ENCODE peak calls at places on chromosomes 13 and 19, in five cellular contexts. U is HCT116, K is mesendoderm, R is sigmoid colon, T is GM23338. D is an unnamed sample. For H3K27me3 and H3K36me3, the result is how much of the 10 kb centered on the place peaks cover.

GRCh38 chr13:61316647-61317046 is 99.0 kb downstream of the PCDH20 start:
- DNase-seq in R (no peak), U (no peak), K (peak), T (peak), D (peak)

GRCh38 chr13:107790360-107790759 is 425.0 kb downstream of the LIG4 start:
- DNase-seq in U (no peak), R (no peak), T (no peak), K (no peak), D (no peak)

GRCh38 chr13:93603043-93603442 is 376.4 kb downstream of the GPC6 start:
- DNase-seq in K (peak), R (no peak), U (no peak), T (peak), D (no peak)

GRCh38 chr13:114104626-114105350 is 27.6 kb downstream of the RASA3 start:
- DNase-seq in K (no peak), T (no peak), U (no peak), R (peak), D (no peak)

GRCh38 chr13:84651288-84651687 is 769.0 kb upstream of the SLITRK1 start:
- DNase-seq in U (no peak), T (no peak), R (no peak), K (peak), D (no peak)

GRCh38 chr13:67878376-67878775 is 648.2 kb upstream of the PCDH9 start:
- DNase-seq in R (no peak), U (no peak), T (no peak), K (no peak), D (no peak)

GRCh38 chr19:9039728-9040127 is 29.5 kb upstream of the MUC16 start:
- DNase-seq in U (no peak), T (no peak), R (no peak), K (no peak), D (no peak)

GRCh38 chr19:23817519-23817918 is 58.8 kb upstream of the ZNF681 start:
- DNase-seq in K (peak), T (peak), R (no peak), U (peak), D (peak)

GRCh38 chr13:28528848-28529247 is 33.9 kb upstream of the FLT1 start:
- DNase-seq in T (no peak), U (no peak), R (no peak), K (no peak), D (no peak)

DNA sequence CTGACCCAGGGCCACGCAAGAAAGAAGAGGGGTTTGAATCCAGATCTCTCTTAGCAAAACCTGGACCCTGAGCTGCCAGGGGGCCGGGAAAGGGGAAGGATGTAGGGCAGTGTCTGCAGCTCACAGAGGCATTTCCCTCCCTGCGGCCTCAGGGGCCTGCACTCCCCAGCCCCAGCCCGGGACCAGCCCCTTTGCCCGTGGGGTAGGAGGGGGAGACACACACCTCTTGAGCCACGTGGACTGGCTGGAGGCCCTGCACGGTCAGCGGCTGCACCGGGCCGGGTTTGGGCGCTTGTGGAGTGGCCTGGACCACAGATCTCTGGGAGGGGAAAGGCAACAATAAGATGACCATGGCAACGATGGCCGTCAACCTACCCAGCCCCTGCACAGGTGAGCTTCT is 26.9 kb downstream of the RFX1 start:
- DNase-seq in R (no peak), K (peak), U (no peak), T (no peak), D (peak)
- H3K4me3 ChIP-seq in R (peak), K (no peak), U (no peak), T (peak), D (peak)

GRCh38 chr19:41795031-41795461 is 1.3 kb upstream of the CEACAM3 start:
- DNase-seq in K (peak), U (peak), T (peak), R (no peak), D (peak)
- H3K27me3 ChIP-seq in K (under half), U (under half), T (under half), R (under half), D (under half)

GRCh38 chr13:97337985-97338384 is 96.0 kb upstream of the RAP2A start:
- DNase-seq in T (no peak), R (no peak), U (no peak), K (no peak), D (no peak)
- H3K36me3 ChIP-seq in T (under half), R (under half), U (under half), K (under half), D (under half)

GRCh38 chr13:23794267-23795161 is 94.7 kb downstream of the MIPEP start:
- DNase-seq in U (no peak), T (no peak), K (no peak), R (no peak), D (no peak)
- H3K4me3 ChIP-seq in U (no peak), T (no peak), K (no peak), R (no peak), D (no peak)

GRCh38 chr13:99973786-99974185 is 2.2 kb upstream of the ZIC5 start:
- DNase-seq in T (no peak), R (no peak), K (no peak), U (no peak), D (no peak)
- H3K27me3 ChIP-seq in T (half or more), R (half or more), K (under half), U (under half), D (under half)

GRCh38 chr13:75838366-75839017 is 202.4 kb downstream of the LMO7 start:
- DNase-seq in U (no peak), T (no peak), K (no peak), R (no peak), D (no peak)

GRCh38 chr13:75847588-75847987 is 211.5 kb downstream of the LMO7 start:
- DNase-seq in K (no peak), T (no peak), U (no peak), R (no peak), D (no peak)

GRCh38 chr13:75841905-75842304 is 205.8 kb downstream of the LMO7 start:
- DNase-seq in U (no peak), R (no peak), K (no peak), T (no peak), D (no peak)

GRCh38 chr13:75839418-75839817 is 203.3 kb downstream of the LMO7 start:
- DNase-seq in R (no peak), T (no peak), K (no peak), U (no peak), D (no peak)

DNA sequence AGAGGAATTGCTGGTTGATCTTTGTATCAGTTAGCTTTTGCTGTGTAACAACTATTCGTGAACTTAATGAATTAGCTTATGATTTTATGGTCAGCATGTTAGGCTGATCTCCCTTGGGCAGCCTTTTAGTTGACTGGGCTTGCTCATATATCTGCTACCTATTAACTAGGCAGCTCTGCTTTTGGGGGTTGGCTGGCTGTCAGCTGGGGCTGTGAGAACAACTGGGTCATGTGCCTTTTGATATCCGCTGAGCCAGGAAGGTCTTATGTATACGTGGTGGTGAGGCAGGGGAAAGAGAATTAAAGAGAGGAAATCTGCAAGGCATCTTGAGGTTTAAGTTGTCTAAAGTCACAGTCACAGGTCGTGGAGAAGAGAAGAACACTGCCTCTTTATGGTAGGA is 206.9 kb downstream of the LMO7 start:
- DNase-seq in U (no peak), K (no peak), R (no peak), T (no peak), D (no peak)
- H3K36me3 ChIP-seq in U (under half), K (under half), R (under half), T (under half), D (under half)

GRCh38 chr19:49889038-49889686 is 7.5 kb downstream of the IL4I1 start:
- DNase-seq in T (no peak), U (no peak), K (no peak), R (no peak), D (no peak)
- H3K4me3 ChIP-seq in T (no peak), U (no peak), K (no peak), R (no peak), D (no peak)

GRCh38 chr19:2302319-2303208 is 5.4 kb downstream of the LINGO3 start:
- DNase-seq in K (peak), T (peak), U (no peak), R (peak), D (peak)
- H3K27me3 ChIP-seq in K (under half), T (under half), U (under half), R (half or more), D (under half)

GRCh38 chr19:11450570-11451326 is 15.3 kb downstream of the PRKCSH start:
- DNase-seq in K (no peak), U (no peak), R (no peak), T (no peak), D (peak)

GRCh38 chr19:11447347-11448262 is 12.2 kb downstream of the PRKCSH start:
- DNase-seq in R (no peak), U (no peak), K (no peak), T (no peak), D (peak)

GRCh38 chr19:11446652-11447301 is 11.3 kb downstream of the PRKCSH start:
- DNase-seq in K (peak), T (peak), R (peak), U (no peak), D (peak)

GRCh38 chr19:11448410-11448809 is 13.0 kb downstream of the PRKCSH start:
- DNase-seq in K (no peak), U (no peak), R (no peak), T (no peak), D (peak)

GRCh38 chr19:11448923-11449554 is 13.6 kb downstream of the PRKCSH start:
- DNase-seq in K (no peak), U (no peak), R (no peak), T (no peak), D (peak)
- H3K36me3 ChIP-seq in K (under half), U (under half), R (half or more), T (under half), D (under half)

GRCh38 chr19:46270521-46271256 is 26.2 kb upstream of the HIF3A start:
- DNase-seq in K (peak), R (no peak), U (no peak), T (peak), D (no peak)
- H3K4me3 ChIP-seq in K (no peak), R (no peak), U (no peak), T (peak), D (no peak)